ENCODE peak calls at places on chromosome 10, in ten cellular contexts. One of them, this sample, is unnamed.

GRCh38 chr10:123129553-123130271 is 6.1 kb upstream of the HMX3 start:
- DNase-seq in GM12865: no peak
- DNase-seq in AG10803: no peak
- DNase-seq in choroid plexus epithelial cell: no peak
- DNase-seq in upper lobe of right lung: no peak
- DNase-seq in lower leg skin: peak
- DNase-seq in fibroblast of mammary gland: no peak
- DNase-seq in osteoblast: no peak
- DNase-seq in heart right ventricle: no peak
- DNase-seq in A549: no peak
- DNase-seq in this sample: no peak

GRCh38 chr10:47081264-47081663 is 170.0 kb downstream of the PTPN20 start:
- DNase-seq in choroid plexus epithelial cell: peak
- DNase-seq in fibroblast of mammary gland: no peak
- DNase-seq in upper lobe of right lung: no peak
- DNase-seq in GM12865: no peak
- DNase-seq in lower leg skin: no peak
- DNase-seq in A549: no peak
- DNase-seq in osteoblast: no peak
- DNase-seq in AG10803: no peak
- DNase-seq in heart right ventricle: no peak
- DNase-seq in this sample: no peak

GRCh38 chr10:117929321-117930067 is 117.2 kb downstream of the RAB11FIP2 start:
- DNase-seq in heart right ventricle: no peak
- DNase-seq in GM12865: no peak
- DNase-seq in upper lobe of right lung: no peak
- DNase-seq in AG10803: no peak
- DNase-seq in lower leg skin: no peak
- DNase-seq in choroid plexus epithelial cell: no peak
- DNase-seq in A549: no peak
- DNase-seq in osteoblast: no peak
- DNase-seq in fibroblast of mammary gland: no peak
- DNase-seq in this sample: no peak

GRCh38 chr10:103232772-103233488 is 12.8 kb upstream of the RPEL1 start:
- DNase-seq in heart right ventricle: no peak
- DNase-seq in fibroblast of mammary gland: peak
- DNase-seq in GM12865: no peak
- DNase-seq in osteoblast: no peak
- DNase-seq in upper lobe of right lung: no peak
- DNase-seq in AG10803: peak
- DNase-seq in A549: peak
- DNase-seq in choroid plexus epithelial cell: peak
- DNase-seq in lower leg skin: no peak
- DNase-seq in this sample: peak

GRCh38 chr10:124892031-124892430 is 49.9 kb upstream of the ZRANB1 start:
- DNase-seq in choroid plexus epithelial cell: no peak
- DNase-seq in AG10803: no peak
- DNase-seq in fibroblast of mammary gland: no peak
- DNase-seq in heart right ventricle: peak
- DNase-seq in osteoblast: no peak
- DNase-seq in A549: no peak
- DNase-seq in upper lobe of right lung: peak
- DNase-seq in GM12865: no peak
- DNase-seq in lower leg skin: peak
- DNase-seq in this sample: no peak

GRCh38 chr10:95601116-95601719 is 40.0 kb upstream of the SORBS1 start:
- DNase-seq in GM12865: peak
- DNase-seq in AG10803: peak
- DNase-seq in choroid plexus epithelial cell: peak
- DNase-seq in lower leg skin: peak
- DNase-seq in A549: peak
- DNase-seq in osteoblast: peak
- DNase-seq in upper lobe of right lung: peak
- DNase-seq in heart right ventricle: peak
- DNase-seq in fibroblast of mammary gland: peak
- DNase-seq in this sample: peak

GRCh38 chr10:88082806-88083596 is 219.6 kb downstream of the PTEN start:
- DNase-seq in osteoblast: peak
- DNase-seq in lower leg skin: no peak
- DNase-seq in fibroblast of mammary gland: no peak
- DNase-seq in upper lobe of right lung: no peak
- DNase-seq in GM12865: peak
- DNase-seq in heart right ventricle: no peak
- DNase-seq in AG10803: no peak
- DNase-seq in A549: no peak
- DNase-seq in choroid plexus epithelial cell: no peak
- DNase-seq in this sample: no peak

GRCh38 chr10:132828681-132829080 is 42.7 kb upstream of the NKX6-2 start:
- DNase-seq in AG10803: no peak
- DNase-seq in fibroblast of mammary gland: no peak
- DNase-seq in lower leg skin: peak
- DNase-seq in A549: no peak
- DNase-seq in upper lobe of right lung: no peak
- DNase-seq in heart right ventricle: no peak
- DNase-seq in osteoblast: no peak
- DNase-seq in GM12865: no peak
- DNase-seq in choroid plexus epithelial cell: no peak
- DNase-seq in this sample: no peak

GRCh38 chr10:36608251-36608650 is 517.1 kb upstream of the ANKRD30A start:
- DNase-seq in GM12865: no peak
- DNase-seq in A549: peak
- DNase-seq in choroid plexus epithelial cell: peak
- DNase-seq in osteoblast: peak
- DNase-seq in lower leg skin: no peak
- DNase-seq in AG10803: peak
- DNase-seq in upper lobe of right lung: no peak
- DNase-seq in fibroblast of mammary gland: peak
- DNase-seq in heart right ventricle: no peak
- DNase-seq in this sample: peak

GRCh38 chr10:317219-317868 is 182.1 kb downstream of the ZMYND11 start:
- DNase-seq in upper lobe of right lung: peak
- DNase-seq in choroid plexus epithelial cell: peak
- DNase-seq in GM12865: peak
- DNase-seq in AG10803: peak
- DNase-seq in lower leg skin: no peak
- DNase-seq in fibroblast of mammary gland: peak
- DNase-seq in osteoblast: peak
- DNase-seq in heart right ventricle: peak
- DNase-seq in A549: no peak
- DNase-seq in this sample: peak

GRCh38 chr10:100896876-100897461 is 15.8 kb upstream of the SLF2 start:
- DNase-seq in choroid plexus epithelial cell: no peak
- DNase-seq in AG10803: no peak
- DNase-seq in lower leg skin: peak
- DNase-seq in GM12865: no peak
- DNase-seq in osteoblast: no peak
- DNase-seq in fibroblast of mammary gland: no peak
- DNase-seq in heart right ventricle: no peak
- DNase-seq in upper lobe of right lung: no peak
- DNase-seq in A549: peak
- DNase-seq in this sample: no peak
- H3K4me3 ChIP-seq in choroid plexus epithelial cell: no peak
- H3K4me3 ChIP-seq in AG10803: no peak
- H3K4me3 ChIP-seq in lower leg skin: no peak
- H3K4me3 ChIP-seq in GM12865: no peak
- H3K4me3 ChIP-seq in osteoblast: no peak
- H3K4me3 ChIP-seq in fibroblast of mammary gland: no peak
- H3K4me3 ChIP-seq in heart right ventricle: no peak
- H3K4me3 ChIP-seq in upper lobe of right lung: no peak
- H3K4me3 ChIP-seq in A549: no peak
- H3K4me3 ChIP-seq in this sample: no peak

DNA sequence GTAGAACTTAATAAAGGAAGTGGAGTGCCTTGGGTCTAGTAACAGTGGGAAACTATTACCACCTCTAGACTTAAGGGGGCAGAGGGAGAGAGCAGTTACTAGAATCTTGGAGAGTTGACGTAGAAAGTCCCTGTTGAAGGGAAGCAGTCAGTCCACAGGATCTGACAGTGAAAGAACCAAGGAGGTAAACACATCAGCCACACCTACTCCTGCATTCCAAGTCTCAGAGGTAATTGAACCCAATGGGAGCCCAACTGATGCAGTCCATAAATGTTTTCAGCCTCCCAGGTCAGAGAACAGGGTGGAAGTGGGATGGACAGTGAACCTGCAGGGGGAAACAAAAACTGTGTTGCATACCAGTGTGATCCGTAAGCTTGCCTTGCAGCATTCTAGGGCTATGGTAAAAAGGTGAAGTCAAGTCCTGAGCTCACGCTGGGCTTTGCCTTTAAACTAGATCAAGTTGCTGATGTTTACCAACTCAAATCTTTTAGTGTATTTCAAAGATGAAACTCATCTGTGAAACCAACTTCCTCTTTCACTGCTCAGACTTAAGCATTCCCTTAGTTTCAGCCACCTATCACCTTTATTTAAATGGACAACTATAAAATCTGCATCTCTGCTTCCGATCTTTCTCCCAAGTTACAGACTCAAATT is 57.2 kb downstream of the SLC16A12 start:
- DNase-seq in GM12865: peak
- DNase-seq in upper lobe of right lung: no peak
- DNase-seq in heart right ventricle: no peak
- DNase-seq in lower leg skin: no peak
- DNase-seq in A549: peak
- DNase-seq in choroid plexus epithelial cell: peak
- DNase-seq in fibroblast of mammary gland: no peak
- DNase-seq in osteoblast: no peak
- DNase-seq in AG10803: no peak
- DNase-seq in this sample: no peak
- TF ChIP-seq CTCF in GM12865: no peak
- TF ChIP-seq CTCF in upper lobe of right lung: no peak
- TF ChIP-seq CTCF in heart right ventricle: no peak
- TF ChIP-seq CTCF in lower leg skin: no peak
- TF ChIP-seq CTCF in A549: no peak
- TF ChIP-seq CTCF in choroid plexus epithelial cell: peak
- TF ChIP-seq CTCF in fibroblast of mammary gland: no peak
- TF ChIP-seq CTCF in osteoblast: no peak
- TF ChIP-seq CTCF in AG10803: no peak
- TF ChIP-seq CTCF in this sample: no peak

GRCh38 chr10:13000431-13000830 is 1.1 kb downstream of the CCDC3 start:
- DNase-seq in lower leg skin: no peak
- DNase-seq in heart right ventricle: no peak
- DNase-seq in choroid plexus epithelial cell: peak
- DNase-seq in fibroblast of mammary gland: no peak
- DNase-seq in AG10803: no peak
- DNase-seq in upper lobe of right lung: no peak
- DNase-seq in osteoblast: no peak
- DNase-seq in GM12865: no peak
- DNase-seq in A549: no peak
- DNase-seq in this sample: no peak
- H3K4me3 ChIP-seq in lower leg skin: no peak
- H3K4me3 ChIP-seq in heart right ventricle: no peak
- H3K4me3 ChIP-seq in choroid plexus epithelial cell: peak
- H3K4me3 ChIP-seq in fibroblast of mammary gland: no peak
- H3K4me3 ChIP-seq in AG10803: no peak
- H3K4me3 ChIP-seq in upper lobe of right lung: peak
- H3K4me3 ChIP-seq in osteoblast: no peak
- H3K4me3 ChIP-seq in GM12865: no peak
- H3K4me3 ChIP-seq in A549: no peak
- H3K4me3 ChIP-seq in this sample: no peak

DNA sequence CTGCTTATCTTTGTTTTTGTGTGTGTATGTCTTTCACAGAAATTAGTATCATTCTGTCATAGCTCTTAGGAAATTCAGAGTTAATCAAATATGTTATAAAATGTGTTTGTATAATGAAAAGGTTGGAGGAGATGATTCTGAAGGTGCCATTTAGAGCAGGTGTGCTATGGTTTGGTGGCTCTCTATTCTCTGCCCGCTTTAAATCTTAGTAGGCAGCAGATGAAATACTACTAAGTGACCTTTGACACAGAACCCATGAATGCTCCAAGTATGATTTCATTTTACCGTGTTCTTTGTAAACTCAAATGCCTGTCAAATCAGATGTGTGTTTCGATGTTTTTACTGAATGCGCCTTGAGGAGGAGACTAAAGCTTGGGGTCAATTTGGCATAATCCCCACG is 24.5 kb downstream of the ZEB1 start:
- DNase-seq in upper lobe of right lung: no peak
- DNase-seq in A549: no peak
- DNase-seq in heart right ventricle: no peak
- DNase-seq in osteoblast: no peak
- DNase-seq in lower leg skin: no peak
- DNase-seq in fibroblast of mammary gland: no peak
- DNase-seq in choroid plexus epithelial cell: no peak
- DNase-seq in GM12865: no peak
- DNase-seq in AG10803: no peak
- DNase-seq in this sample: no peak
- TF ChIP-seq CTCF in upper lobe of right lung: no peak
- TF ChIP-seq CTCF in A549: no peak
- TF ChIP-seq CTCF in heart right ventricle: no peak
- TF ChIP-seq CTCF in osteoblast: no peak
- TF ChIP-seq CTCF in lower leg skin: no peak
- TF ChIP-seq CTCF in fibroblast of mammary gland: no peak
- TF ChIP-seq CTCF in choroid plexus epithelial cell: no peak
- TF ChIP-seq CTCF in GM12865: no peak
- TF ChIP-seq CTCF in AG10803: no peak
- TF ChIP-seq CTCF in this sample: no peak

GRCh38 chr10:11824376-11824775 is 1.2 kb downstream of the PROSER2 start:
- DNase-seq in choroid plexus epithelial cell: peak
- DNase-seq in osteoblast: no peak
- DNase-seq in AG10803: peak
- DNase-seq in A549: no peak
- DNase-seq in fibroblast of mammary gland: peak
- DNase-seq in upper lobe of right lung: no peak
- DNase-seq in lower leg skin: no peak
- DNase-seq in heart right ventricle: no peak
- DNase-seq in GM12865: no peak
- DNase-seq in this sample: peak
- H3K4me3 ChIP-seq in choroid plexus epithelial cell: peak
- H3K4me3 ChIP-seq in osteoblast: peak
- H3K4me3 ChIP-seq in AG10803: peak
- H3K4me3 ChIP-seq in A549: peak
- H3K4me3 ChIP-seq in fibroblast of mammary gland: no peak
- H3K4me3 ChIP-seq in upper lobe of right lung: peak
- H3K4me3 ChIP-seq in lower leg skin: no peak
- H3K4me3 ChIP-seq in heart right ventricle: no peak
- H3K4me3 ChIP-seq in GM12865: no peak
- H3K4me3 ChIP-seq in this sample: peak

GRCh38 chr10:16756561-16757221 is 60.5 kb downstream of the RSU1 start:
- DNase-seq in fibroblast of mammary gland: peak
- DNase-seq in lower leg skin: no peak
- DNase-seq in AG10803: peak
- DNase-seq in upper lobe of right lung: no peak
- DNase-seq in osteoblast: peak
- DNase-seq in A549: no peak
- DNase-seq in GM12865: no peak
- DNase-seq in heart right ventricle: no peak
- DNase-seq in choroid plexus epithelial cell: peak
- DNase-seq in this sample: peak

GRCh38 chr10:16765532-16766365 is 51.5 kb downstream of the RSU1 start:
- DNase-seq in AG10803: no peak
- DNase-seq in osteoblast: peak
- DNase-seq in upper lobe of right lung: no peak
- DNase-seq in choroid plexus epithelial cell: no peak
- DNase-seq in A549: no peak
- DNase-seq in heart right ventricle: no peak
- DNase-seq in lower leg skin: no peak
- DNase-seq in fibroblast of mammary gland: no peak
- DNase-seq in GM12865: peak
- DNase-seq in this sample: no peak

DNA sequence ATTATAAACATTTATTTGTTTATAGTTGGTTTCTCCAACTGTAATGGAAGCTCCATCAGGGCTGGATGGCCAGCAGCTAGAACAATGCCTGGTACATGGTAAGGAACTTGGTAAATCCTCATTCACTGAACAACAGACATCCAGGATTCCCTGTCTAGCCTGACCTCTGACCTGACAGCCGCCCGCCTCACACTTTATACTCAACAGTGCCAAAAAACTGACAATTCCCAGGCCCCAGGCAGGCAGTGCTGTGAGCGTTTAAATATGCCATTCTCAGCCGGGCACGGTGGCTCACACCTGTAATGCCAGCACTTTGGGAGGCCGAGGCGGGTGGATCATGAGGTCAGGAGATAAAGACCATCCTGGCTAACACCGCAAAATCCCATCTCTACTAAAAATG is 55.9 kb downstream of the RSU1 start:
- DNase-seq in heart right ventricle: no peak
- DNase-seq in A549: no peak
- DNase-seq in lower leg skin: no peak
- DNase-seq in osteoblast: no peak
- DNase-seq in AG10803: no peak
- DNase-seq in GM12865: no peak
- DNase-seq in upper lobe of right lung: no peak
- DNase-seq in fibroblast of mammary gland: no peak
- DNase-seq in choroid plexus epithelial cell: no peak
- DNase-seq in this sample: no peak
- TF ChIP-seq CTCF in heart right ventricle: no peak
- TF ChIP-seq CTCF in A549: no peak
- TF ChIP-seq CTCF in lower leg skin: no peak
- TF ChIP-seq CTCF in osteoblast: no peak
- TF ChIP-seq CTCF in AG10803: no peak
- TF ChIP-seq CTCF in GM12865: no peak
- TF ChIP-seq CTCF in upper lobe of right lung: no peak
- TF ChIP-seq CTCF in fibroblast of mammary gland: no peak
- TF ChIP-seq CTCF in choroid plexus epithelial cell: no peak
- TF ChIP-seq CTCF in this sample: no peak

This sample was measured in fibroblast of pulmonary artery.